ENCODE peak calls at places on chromosomes 2 and 18, in five cellular contexts. L, S, N, B and G are unnamed samples. For H3K4me1, the result is how much of the 10 kb centered on the place peaks cover.

GRCh38 chr2:57987835-57988573 is 58.6 kb upstream of the VRK2 start:
- DNase-seq in L (no peak), S (no peak), N (no peak), B (no peak), G (no peak)

GRCh38 chr2:46632349-46632748 is 153.0 kb downstream of the TMEM247 start:
- DNase-seq in L (no peak), S (peak), N (peak), B (peak), G (no peak)

GRCh38 chr2:226609361-226609760 is 190.3 kb downstream of the IRS1 start:
- DNase-seq in L (no peak), S (peak), N (no peak), B (no peak), G (no peak)

GRCh38 chr2:20622731-20623130 is 28.2 kb downstream of the HS1BP3 start:
- DNase-seq in L (no peak), S (no peak), N (peak), B (no peak), G (peak)

GRCh38 chr18:23143871-23144270 is 8.6 kb downstream of the CABLES1 start:
- DNase-seq in L (no peak), S (peak), N (peak), B (no peak), G (no peak)

GRCh38 chr2:193350509-193350908 is 1155.8 kb upstream of the TMEFF2 start:
- DNase-seq in L (no peak), S (no peak), N (no peak), B (no peak), G (no peak)

GRCh38 chr2:102137138-102137537 is 5.4 kb upstream of the IL1R1 start:
- DNase-seq in L (no peak), S (no peak), N (no peak), B (no peak), G (no peak)

GRCh38 chr2:98148968-98149697 is 62.2 kb downstream of the VWA3B start:
- DNase-seq in L (no peak), S (no peak), N (peak), B (peak), G (no peak)

GRCh38 chr2:27369471-27370025 is 590 bp downstream of the EIF2B4 start:
- DNase-seq in L (no peak), S (no peak), N (no peak), B (no peak), G (no peak)

GRCh38 chr18:6807504-6808257 is 78.2 kb downstream of the ARHGAP28 start:
- DNase-seq in L (no peak), S (no peak), N (no peak), B (no peak), G (no peak)

GRCh38 chr2:15800489-15801329 is 139.6 kb upstream of the MYCN start:
- DNase-seq in L (no peak), S (peak), N (peak), B (peak), G (no peak)

GRCh38 chr2:10654069-10654468 is 35.7 kb downstream of the NOL10 start:
- DNase-seq in L (no peak), S (peak), N (no peak), B (no peak), G (no peak)

GRCh38 chr2:235244497-235245215 is 249.2 kb upstream of the AGAP1 start:
- DNase-seq in L (no peak), S (no peak), N (no peak), B (no peak), G (no peak)

GRCh38 chr2:100383306-100383705 is 34.2 kb downstream of the CHST10 start:
- DNase-seq in L (no peak), S (peak), N (no peak), B (no peak), G (no peak)

GRCh38 chr2:222561817-222562424 is 94.0 kb downstream of the FARSB start:
- DNase-seq in L (no peak), S (peak), N (peak), B (peak), G (peak)

GRCh38 chr2:215652432-215652831 is 216.6 kb upstream of the FN1 start:
- DNase-seq in L (no peak), S (no peak), N (no peak), B (no peak), G (no peak)

GRCh38 chr2:196967126-196967525 is 40.6 kb upstream of the PGAP1 start:
- DNase-seq in L (no peak), S (no peak), N (no peak), B (no peak), G (no peak)

GRCh38 chr2:64474200-64474630 is 20.3 kb downstream of the LGALSL start:
- DNase-seq in L (no peak), S (no peak), N (no peak), B (no peak), G (no peak)

GRCh38 chr2:84970266-84970955 is 550 bp upstream of the KCMF1 start:
- DNase-seq in L (peak), S (peak), N (peak), B (no peak), G (peak)

GRCh38 chr2:238077292-238077691 is 16.5 kb downstream of the SCLY start:
- DNase-seq in L (no peak), S (no peak), N (no peak), B (no peak), G (no peak)

GRCh38 chr2:210654091-210654490 is 97.7 kb downstream of the CPS1 start:
- DNase-seq in L (no peak), S (no peak), N (no peak), B (no peak), G (no peak)

GRCh38 chr2:12555012-12555645 is 161.6 kb upstream of the TRIB2 start:
- DNase-seq in L (no peak), S (peak), N (no peak), B (no peak), G (no peak)

GRCh38 chr2:59909147-59909546 is 644.3 kb downstream of the BCL11A start:
- DNase-seq in L (no peak), S (no peak), N (no peak), B (no peak), G (no peak)

GRCh38 chr2:14180333-14180732 is 452.2 kb upstream of the LRATD1 start:
- DNase-seq in L (no peak), S (no peak), N (no peak), B (no peak), G (no peak)

GRCh38 chr2:88342749-88343148 is 109.7 kb downstream of the FOXI3 start:
- DNase-seq in L (no peak), S (no peak), N (no peak), B (no peak), G (no peak)

GRCh38 chr2:108917078-108917440 is 72.0 kb downstream of the EDAR start:
- DNase-seq in L (no peak), S (no peak), N (no peak), B (peak), G (peak)

GRCh38 chr2:126482582-126483464 is 173.1 kb upstream of the GYPC start:
- DNase-seq in L (no peak), S (peak), N (no peak), B (peak), G (no peak)

GRCh38 chr2:184339966-184340365 is 258.4 kb upstream of the ZNF804A start:
- DNase-seq in L (no peak), S (no peak), N (no peak), B (no peak), G (no peak)

GRCh38 chr2:233446121-233446520 is 91.8 kb downstream of the DGKD start:
- DNase-seq in L (no peak), S (no peak), N (no peak), B (no peak), G (no peak)

GRCh38 chr2:177175917-177176668 is 36.5 kb upstream of the HNRNPA3 start:
- DNase-seq in L (no peak), S (no peak), N (no peak), B (peak), G (no peak)

GRCh38 chr2:64455545-64455944 is 1.6 kb downstream of the LGALSL start:
- DNase-seq in L (no peak), S (no peak), N (no peak), B (peak), G (no peak)

GRCh38 chr2:241733391-241734207 is 831 bp upstream of the D2HGDH start:
- DNase-seq in L (peak), S (no peak), N (no peak), B (no peak), G (no peak)

GRCh38 chr2:169034256-169034655 is 3.1 kb upstream of the ABCB11 start:
- DNase-seq in L (no peak), S (peak), N (peak), B (no peak), G (no peak)

GRCh38 chr2:127859712-127860085 is 1.7 kb upstream of the POLR2D start:
- DNase-seq in L (peak), S (peak), N (peak), B (peak), G (peak)

GRCh38 chr2:118046628-118047210 is 32.8 kb upstream of the CCDC93 start:
- DNase-seq in L (no peak), S (peak), N (peak), B (peak), G (no peak)

DNA sequence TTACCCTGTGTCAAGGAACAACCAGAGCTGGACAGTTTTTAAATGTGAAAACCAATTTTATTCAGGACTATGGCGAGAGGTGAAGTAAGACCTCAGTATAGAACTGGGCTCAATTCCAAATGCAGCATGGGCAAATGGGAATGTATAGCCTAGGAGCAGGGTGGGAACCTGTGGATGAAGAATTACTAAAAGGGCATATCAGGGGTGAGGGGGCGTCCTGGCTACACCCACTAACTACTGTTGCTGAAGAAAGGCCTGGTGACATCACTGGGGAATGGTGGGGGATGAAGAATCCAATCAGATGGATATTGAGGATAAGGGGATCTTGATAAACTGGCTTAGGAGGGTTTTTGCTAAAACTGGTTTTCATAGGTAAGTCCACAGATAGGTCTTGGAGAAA is 27.3 kb upstream of the IL37 start:
- DNase-seq in L (no peak), S (no peak), N (no peak), B (no peak), G (no peak)
- H3K4me1 ChIP-seq in L (under half), S (under half), N (under half), B (under half), G (under half)

GRCh38 chr2:187528042-187528441 is 26.2 kb downstream of the TFPI start:
- DNase-seq in L (no peak), S (no peak), N (no peak), B (no peak), G (no peak)
- H3K4me3 ChIP-seq in L (no peak), S (no peak), N (no peak), B (no peak), G (no peak)

GRCh38 chr2:191037351-191037750 is 23.4 kb upstream of the STAT1 start:
- DNase-seq in L (no peak), S (no peak), N (no peak), B (no peak), G (no peak)

GRCh38 chr2:191039616-191040015 is 25.6 kb upstream of the STAT1 start:
- DNase-seq in L (no peak), S (no peak), N (no peak), B (no peak), G (no peak)

GRCh38 chr2:191036365-191036764 is 22.4 kb upstream of the STAT1 start:
- DNase-seq in L (no peak), S (no peak), N (no peak), B (no peak), G (no peak)

GRCh38 chr2:191038241-191038725 is 24.3 kb upstream of the STAT1 start:
- DNase-seq in L (no peak), S (no peak), N (no peak), B (no peak), G (no peak)

GRCh38 chr2:191038741-191039140 is 24.8 kb upstream of the STAT1 start:
- DNase-seq in L (no peak), S (no peak), N (no peak), B (no peak), G (no peak)
- H3K4me1 ChIP-seq in L (under half), S (under half), N (under half), B (under half), G (under half)

DNA sequence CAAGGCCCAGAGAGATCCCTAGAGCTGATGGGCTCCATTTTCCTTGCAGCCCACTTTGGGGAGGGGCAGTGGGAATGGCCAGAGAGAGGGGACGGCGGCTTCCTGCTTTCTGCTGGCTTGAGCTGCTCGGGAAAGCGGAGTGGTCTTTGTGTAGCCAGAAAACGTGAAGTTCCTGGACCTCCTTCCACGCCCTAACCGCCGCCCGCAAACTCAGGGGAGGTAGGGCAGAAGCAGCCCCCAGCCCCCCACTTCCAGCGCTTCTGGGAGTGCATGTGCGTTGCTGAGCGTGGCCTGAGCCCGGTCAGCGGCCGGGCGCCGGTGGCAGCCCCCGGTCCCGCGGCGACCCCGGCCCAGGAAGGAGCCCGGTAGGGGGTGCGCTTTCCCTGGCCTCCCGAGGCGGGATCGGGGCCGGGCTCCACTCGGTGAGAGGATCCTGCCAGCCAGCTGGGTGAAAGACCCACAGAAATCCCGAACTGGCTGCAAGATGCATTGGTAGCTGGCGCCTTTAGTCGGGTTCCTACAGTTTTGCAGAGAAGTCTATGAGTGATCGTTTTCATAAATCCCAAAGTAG is 25.3 kb upstream of the BOD1L2 start:
- DNase-seq in L (no peak), S (no peak), N (peak), B (no peak), G (no peak)
- H3K4me3 ChIP-seq in L (no peak), S (no peak), N (no peak), B (no peak), G (no peak)

DNA sequence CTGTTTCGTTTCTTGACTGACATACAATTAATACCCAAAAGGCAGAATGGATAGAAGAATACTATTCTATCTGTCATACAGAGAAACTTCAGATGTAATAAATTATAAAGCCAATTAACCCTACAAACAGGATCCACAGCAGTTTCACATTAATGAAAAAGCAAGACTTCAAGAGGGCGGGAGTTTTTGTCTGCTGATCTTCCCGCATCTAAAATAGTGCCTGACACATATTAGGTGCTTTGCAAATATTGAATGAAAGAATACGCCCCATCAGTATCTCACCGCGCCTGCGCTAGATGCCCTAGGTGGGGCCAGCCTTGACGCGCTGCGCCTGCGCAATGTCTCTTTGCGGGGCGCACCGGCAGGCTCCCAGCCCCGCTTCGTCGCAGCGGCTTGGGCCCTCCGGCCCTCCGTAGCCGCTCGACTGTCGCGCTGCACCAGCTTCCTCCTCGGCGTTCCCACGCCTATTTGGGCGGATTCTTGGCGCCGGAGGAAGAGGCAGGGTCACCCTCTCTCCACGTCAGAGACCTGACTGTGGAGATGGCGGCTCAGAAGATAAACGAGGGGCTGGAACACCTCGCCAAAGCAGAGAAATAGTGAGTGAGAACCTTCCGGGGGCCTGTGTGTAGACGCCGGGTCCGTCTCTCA is at the start of gene NAPG:
- DNase-seq in L (peak), S (peak), N (peak), B (peak), G (peak)
- H3K4me1 ChIP-seq in L (under half), S (under half), N (under half), B (under half), G (under half)

GRCh38 chr18:61545281-61546245 is 212.3 kb downstream of the CDH20 start:
- DNase-seq in L (no peak), S (no peak), N (no peak), B (no peak), G (no peak)

GRCh38 chr18:61544178-61544577 is 210.9 kb downstream of the CDH20 start:
- DNase-seq in L (no peak), S (no peak), N (peak), B (no peak), G (no peak)

GRCh38 chr18:61543518-61543917 is 210.3 kb downstream of the CDH20 start:
- DNase-seq in L (no peak), S (no peak), N (no peak), B (no peak), G (no peak)

GRCh38 chr18:61549411-61549810 is 216.2 kb downstream of the CDH20 start:
- DNase-seq in L (no peak), S (no peak), N (no peak), B (no peak), G (no peak)

GRCh38 chr18:61546598-61546997 is 213.4 kb downstream of the CDH20 start:
- DNase-seq in L (no peak), S (peak), N (no peak), B (no peak), G (no peak)
- H3K4me3 ChIP-seq in L (no peak), S (no peak), N (no peak), B (no peak), G (no peak)

GRCh38 chr2:43133336-43133707 is 93.1 kb downstream of the ZFP36L2 start:
- DNase-seq in L (no peak), S (no peak), N (no peak), B (no peak), G (peak)
- H3K4me1 ChIP-seq in L (half or more), S (under half), N (under half), B (half or more), G (half or more)